ENCODE peak calls at places on chromosome 19, in five cellular contexts. P is CD8-positive, alpha-beta T cell; F is heart right ventricle; Y is fibroblast of lung; O is pancreas. E is an unnamed sample. For H3K27me3, the result is how much of the 10 kb centered on the place peaks cover.

GRCh38 chr19:8397291-8397690 is 7.1 kb downstream of the RAB11B start:
- DNase-seq in P (no peak), F (no peak), Y (no peak), O (no peak), E (no peak)

GRCh38 chr19:54391589-54392061 is 23.6 kb upstream of the TTYH1 start:
- DNase-seq in P (no peak), F (no peak), Y (no peak), O (no peak), E (no peak)

GRCh38 chr19:3986260-3987041 is 1.2 kb upstream of the EEF2 start:
- DNase-seq in P (peak), F (no peak), Y (peak), O (no peak), E (peak)

GRCh38 chr19:17794731-17795494 is at the start of gene B3GNT3:
- DNase-seq in P (no peak), F (peak), Y (no peak), O (peak), E (no peak)

GRCh38 chr19:38070573-38070972 is 153.4 kb downstream of the DPF1 start:
- DNase-seq in P (no peak), F (no peak), Y (peak), O (no peak), E (no peak)

GRCh38 chr19:55467236-55468053 is 2.9 kb upstream of the C19orf85 start:
- DNase-seq in P (peak), F (peak), Y (peak), O (peak), E (peak)

GRCh38 chr19:42129399-42130253 is 2.6 kb downstream of the POU2F2 start:
- DNase-seq in P (no peak), F (peak), Y (no peak), O (no peak), E (peak)

GRCh38 chr19:3554254-3555083 is 2.9 kb downstream of the MFSD12 start:
- DNase-seq in P (peak), F (no peak), Y (no peak), O (no peak), E (no peak)

GRCh38 chr19:14059652-14060155 is 2.2 kb downstream of the PALM3 start:
- DNase-seq in P (no peak), F (no peak), Y (no peak), O (no peak), E (no peak)

GRCh38 chr19:45952691-45953505 is 20.8 kb downstream of the NOVA2 start:
- DNase-seq in P (no peak), F (peak), Y (peak), O (peak), E (peak)

GRCh38 chr19:55487884-55488687 is at the start of gene SSC5D:
- DNase-seq in P (no peak), F (peak), Y (peak), O (no peak), E (no peak)

GRCh38 chr19:46984077-46985010 is 35.3 kb upstream of the NPAS1 start:
- DNase-seq in P (no peak), F (peak), Y (peak), O (peak), E (no peak)

GRCh38 chr19:2607712-2608601 is 94.5 kb downstream of the GNG7 start:
- DNase-seq in P (peak), F (no peak), Y (no peak), O (peak), E (peak)

GRCh38 chr19:11513946-11514345 is 8.3 kb upstream of the ZNF653 start:
- DNase-seq in P (no peak), F (no peak), Y (no peak), O (no peak), E (no peak)

GRCh38 chr19:48554385-48555091 is 2.6 kb downstream of the SULT2B1 start:
- DNase-seq in P (no peak), F (no peak), Y (no peak), O (no peak), E (no peak)

GRCh38 chr19:40610396-40611064 is 9.4 kb downstream of the LTBP4 start:
- DNase-seq in P (peak), F (peak), Y (no peak), O (peak), E (peak)

GRCh38 chr19:46674416-46675178 is 13.6 kb upstream of the DACT3 start:
- DNase-seq in P (no peak), F (no peak), Y (no peak), O (no peak), E (no peak)

GRCh38 chr19:9156304-9156703 is 16.1 kb downstream of the ZNF317 start:
- DNase-seq in P (no peak), F (no peak), Y (no peak), O (no peak), E (no peak)

GRCh38 chr19:29311391-29311790 is 98.4 kb upstream of the UQCRFS1 start:
- DNase-seq in P (no peak), F (no peak), Y (no peak), O (no peak), E (no peak)

GRCh38 chr19:3573858-3574637 is 1.3 kb downstream of the HMG20B start:
- DNase-seq in P (peak), F (peak), Y (peak), O (peak), E (peak)

GRCh38 chr19:11264452-11265176 is 2.3 kb upstream of the DOCK6 start:
- DNase-seq in P (no peak), F (peak), Y (no peak), O (no peak), E (no peak)

GRCh38 chr19:13134626-13135025 is 15.5 kb downstream of the STX10 start:
- DNase-seq in P (no peak), F (no peak), Y (no peak), O (no peak), E (no peak)

GRCh38 chr19:2534374-2535050 is 58.6 kb downstream of the GADD45B start:
- DNase-seq in P (no peak), F (no peak), Y (no peak), O (no peak), E (no peak)

GRCh38 chr19:47230122-47230920 is 678 bp downstream of the BBC3 start:
- DNase-seq in P (peak), F (peak), Y (peak), O (peak), E (peak)

GRCh38 chr19:13146763-13147563 is 3.2 kb downstream of the STX10 start:
- DNase-seq in P (no peak), F (no peak), Y (peak), O (no peak), E (no peak)

GRCh38 chr19:13859361-13859880 is 17.5 kb upstream of the NANOS3 start:
- DNase-seq in P (no peak), F (no peak), Y (no peak), O (no peak), E (no peak)

GRCh38 chr19:41563847-41564514 is 12.0 kb upstream of the CEACAM21 start:
- DNase-seq in P (peak), F (no peak), Y (no peak), O (no peak), E (no peak)

GRCh38 chr19:44847144-44848035 is 1.3 kb downstream of the NECTIN2 start:
- DNase-seq in P (no peak), F (peak), Y (peak), O (peak), E (no peak)

GRCh38 chr19:7318176-7318575 is 24.0 kb upstream of the INSR start:
- DNase-seq in P (no peak), F (no peak), Y (no peak), O (no peak), E (no peak)

GRCh38 chr19:53102701-53103140 is 501 bp downstream of the ZNF160 start:
- DNase-seq in P (peak), F (peak), Y (peak), O (peak), E (peak)

GRCh38 chr19:10899171-10899653 is 27.9 kb downstream of the CARM1 start:
- DNase-seq in P (no peak), F (peak), Y (no peak), O (peak), E (no peak)

GRCh38 chr19:2887391-2887914 is 13.3 kb upstream of the ZNF57 start:
- DNase-seq in P (no peak), F (no peak), Y (peak), O (no peak), E (no peak)

GRCh38 chr19:41521860-41522555 is 54.0 kb upstream of the CEACAM21 start:
- DNase-seq in P (peak), F (peak), Y (no peak), O (peak), E (peak)

GRCh38 chr19:280541-281007 is 10.6 kb downstream of the PLPP2 start:
- DNase-seq in P (no peak), F (no peak), Y (no peak), O (no peak), E (no peak)

GRCh38 chr19:14150770-14151661 is 14.6 kb upstream of the ASF1B start:
- DNase-seq in P (no peak), F (no peak), Y (no peak), O (no peak), E (no peak)

DNA sequence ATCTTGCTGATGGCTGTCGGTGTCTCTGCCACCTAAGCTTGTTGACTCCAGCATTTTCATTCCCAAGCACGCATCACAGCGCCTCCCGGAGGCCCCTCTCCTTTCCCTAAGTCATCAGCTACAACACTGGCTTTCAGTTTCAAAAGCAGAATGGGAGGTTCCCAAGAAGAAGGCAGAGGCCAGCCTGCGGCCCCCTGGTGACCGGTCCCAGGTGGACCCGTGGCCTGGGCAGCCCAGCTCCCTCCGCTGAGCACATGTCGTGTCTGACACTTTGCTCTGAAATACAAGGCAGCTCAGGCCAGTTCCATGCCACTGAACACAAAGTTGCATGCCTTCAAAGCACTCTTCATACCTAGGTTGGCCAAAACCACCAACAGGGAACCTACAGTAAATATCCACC is 8.5 kb downstream of the MLLT1 start:
- DNase-seq in P (no peak), F (no peak), Y (peak), O (no peak), E (no peak)
- TF ChIP-seq CTCF in P (no peak), F (no peak), Y (peak), O (no peak), E (no peak)

DNA sequence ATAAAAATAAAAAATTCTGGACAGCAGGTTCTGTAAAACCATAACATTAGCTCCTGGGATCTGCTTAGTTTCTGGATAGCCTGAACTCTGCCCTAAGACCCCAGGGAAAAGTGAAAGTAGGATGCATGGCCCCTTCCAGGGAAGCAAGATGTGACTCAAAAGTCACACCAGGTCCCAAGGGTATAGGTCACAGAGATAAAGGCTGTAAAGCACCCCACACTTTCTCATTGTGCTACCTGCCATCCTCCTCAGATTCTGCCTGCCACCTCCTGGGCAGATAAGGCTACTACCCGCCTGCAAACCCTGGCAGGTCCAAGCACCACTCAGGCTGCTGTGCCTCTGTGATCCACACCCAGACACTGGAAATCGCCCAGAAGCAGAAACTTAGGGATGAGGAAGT is 20.6 kb downstream of the FFAR2 start:
- DNase-seq in P (peak), F (peak), Y (peak), O (peak), E (peak)
- H3K27me3 ChIP-seq in P (under half), F (under half), Y (under half), O (under half), E (under half)

DNA sequence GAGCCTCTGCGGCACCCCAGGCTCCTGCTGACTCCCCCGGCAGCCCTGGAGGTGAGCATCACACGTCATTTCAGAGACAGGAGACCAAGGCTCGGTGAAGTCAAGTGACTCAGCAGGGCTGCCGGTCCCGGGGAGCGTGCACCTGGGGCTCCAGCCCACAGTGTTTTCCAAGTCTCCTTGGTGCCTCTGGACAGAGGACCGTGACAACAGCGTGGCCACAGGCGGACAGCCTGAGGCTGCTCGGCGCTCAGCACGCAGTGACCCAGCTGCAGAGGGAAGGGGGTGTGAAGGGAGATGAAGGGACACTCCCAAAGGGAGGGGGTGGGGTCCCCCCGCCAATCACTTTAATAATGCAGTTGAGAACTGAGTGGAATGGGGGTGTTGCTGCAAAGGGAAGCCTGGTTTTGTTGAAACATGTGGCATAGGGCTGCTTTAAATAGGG is 17.5 kb upstream of the ASPDH start:
- DNase-seq in P (no peak), F (no peak), Y (no peak), O (no peak), E (no peak)
- H3K4me3 ChIP-seq in P (no peak), F (no peak), Y (no peak), O (no peak), E (no peak)

GRCh38 chr19:43767818-43768217 is 13.0 kb downstream of the KCNN4 start:
- DNase-seq in P (no peak), F (no peak), Y (no peak), O (no peak), E (no peak)

GRCh38 chr19:43769256-43769655 is 11.5 kb downstream of the KCNN4 start:
- DNase-seq in P (no peak), F (no peak), Y (no peak), O (no peak), E (no peak)

GRCh38 chr19:43766755-43767043 is 11.9 kb upstream of the SMG9 start:
- DNase-seq in P (no peak), F (no peak), Y (no peak), O (no peak), E (no peak)

GRCh38 chr19:43768273-43769050 is 12.3 kb downstream of the KCNN4 start:
- DNase-seq in P (no peak), F (no peak), Y (no peak), O (no peak), E (no peak)

DNA sequence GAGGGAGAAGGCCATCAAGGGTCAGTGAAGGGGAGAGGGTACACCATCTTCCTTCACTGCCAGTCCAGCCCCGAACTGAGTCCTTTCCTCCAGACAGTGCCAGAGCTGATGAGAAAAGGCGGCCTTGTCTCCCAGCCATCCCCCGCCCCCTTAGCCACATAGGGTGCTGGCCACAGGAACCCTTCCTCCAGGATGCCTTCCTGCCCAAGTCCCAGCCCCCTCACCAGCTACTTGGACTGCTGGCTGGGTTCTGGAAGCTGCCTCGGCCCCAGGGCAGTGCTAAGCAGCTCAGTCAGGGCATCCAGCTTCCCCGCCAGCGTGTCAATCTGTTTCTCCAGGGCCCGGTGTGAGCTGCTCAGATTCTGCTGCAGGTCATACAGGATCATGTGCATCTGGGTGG is 12.6 kb upstream of the SMG9 start:
- DNase-seq in P (no peak), F (no peak), Y (no peak), O (no peak), E (no peak)
- TF ChIP-seq CTCF in P (no peak), F (no peak), Y (no peak), O (no peak), E (no peak)

GRCh38 chr19:51520710-51521109 is 10.8 kb downstream of the SIGLEC6 start:
- DNase-seq in P (no peak), F (no peak), Y (no peak), O (no peak), E (no peak)
- H3K27me3 ChIP-seq in P (under half), F (under half), Y (under half), O (under half), E (under half)

GRCh38 chr19:34094960-34095359 is 77.3 kb upstream of the LSM14A start:
- DNase-seq in P (no peak), F (no peak), Y (no peak), O (no peak), E (no peak)
- H3K4me3 ChIP-seq in P (no peak), F (no peak), Y (no peak), O (no peak), E (no peak)

GRCh38 chr19:36771275-36772231 is 1.1 kb downstream of the ZNF850 start:
- DNase-seq in P (no peak), F (peak), Y (peak), O (no peak), E (peak)

GRCh38 chr19:36775768-36776167 is 3.2 kb upstream of the ZNF850 start:
- DNase-seq in P (no peak), F (peak), Y (no peak), O (no peak), E (no peak)

GRCh38 chr19:36773223-36773579 is 594 bp upstream of the ZNF850 start:
- DNase-seq in P (no peak), F (no peak), Y (no peak), O (no peak), E (no peak)

DNA sequence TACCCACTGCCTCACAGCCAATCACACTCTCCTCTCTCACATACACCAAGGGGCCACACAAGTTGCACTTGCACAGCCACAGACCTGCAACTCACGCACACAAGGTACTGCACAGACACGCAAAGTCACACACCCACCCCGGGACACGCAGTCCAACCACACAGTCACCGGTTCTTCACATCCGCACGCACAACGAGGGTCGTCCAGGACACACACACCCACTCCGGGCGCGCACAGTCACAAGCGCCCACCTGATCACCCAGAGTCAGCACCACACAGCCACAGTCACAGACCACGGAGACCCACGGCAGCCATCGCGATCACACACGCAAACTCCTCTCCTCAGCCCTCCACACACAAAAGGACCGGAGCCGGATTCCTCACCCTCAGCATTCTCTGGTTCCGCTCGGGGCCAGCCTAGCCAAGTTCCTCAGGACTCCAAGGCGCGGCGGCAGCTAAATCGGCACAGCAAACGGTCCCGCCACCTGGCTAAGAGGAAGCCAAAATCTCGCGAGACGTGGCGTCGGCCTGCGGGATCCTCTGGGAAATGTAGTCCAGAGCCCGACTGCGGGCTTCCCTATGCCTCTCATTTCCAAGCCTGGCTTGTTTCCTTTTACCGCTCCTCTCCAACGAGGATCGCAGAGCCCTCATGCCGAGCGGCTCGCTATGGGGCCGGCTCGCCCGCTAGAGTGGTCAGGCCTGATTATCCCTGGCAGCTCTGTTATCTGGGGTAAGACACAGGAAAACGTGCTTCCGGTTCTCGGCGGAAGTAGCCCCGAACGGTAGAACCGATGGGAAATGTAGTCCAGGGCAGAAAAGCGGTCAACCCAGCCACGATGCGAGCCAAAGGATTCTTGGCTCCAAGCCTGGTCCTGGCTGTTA is at the start of gene ZNF850:
- DNase-seq in P (peak), F (peak), Y (peak), O (peak), E (peak)
- TF ChIP-seq CTCF in P (no peak), F (no peak), Y (no peak), O (no peak), E (no peak)

E was measured in GM06990.